ENCODE peak calls at places on chromosome 15, in six cellular contexts. X is sigmoid colon, L is coronary artery, F is psoas muscle, I is cardiac fibroblast, J is fibroblast of villous mesenchyme. D is an unnamed sample.

GRCh38 chr15:59401810-59402569 is 29.3 kb upstream of the MYO1E start:
- DNase-seq in X (no peak), L (no peak), F (no peak), I (no peak), J (no peak), D (no peak)

GRCh38 chr15:74203914-74204431 is 1.4 kb upstream of the STRA6 start:
- DNase-seq in X (no peak), L (peak; percentile 85), F (no peak), I (peak; percentile 26), J (peak; percentile 95), D (peak; percentile 82)

GRCh38 chr15:42149493-42150245 is 6.8 kb downstream of the PLA2G4F start:
- DNase-seq in X (no peak), L (peak; percentile 62), F (no peak), I (no peak), J (no peak), D (no peak)

GRCh38 chr15:70096215-70096974 is 1.3 kb downstream of the TLE3 start:
- DNase-seq in X (peak; percentile 81), L (no peak), F (peak; percentile 65), I (peak; percentile 67), J (peak; percentile 57), D (peak; percentile 55)

GRCh38 chr15:71397377-71397776 is 282.1 kb downstream of the THSD4 start:
- DNase-seq in X (no peak), L (no peak), F (no peak), I (peak; percentile 76), J (peak; percentile 19), D (peak; percentile 73)

GRCh38 chr15:53116169-53116568 is 326.0 kb upstream of the ONECUT1 start:
- DNase-seq in X (no peak), L (no peak), F (no peak), I (no peak), J (no peak), D (no peak)

GRCh38 chr15:76056931-76057330 is 2.9 kb upstream of the TMEM266 start:
- DNase-seq in X (no peak), L (no peak), F (no peak), I (no peak), J (no peak), D (no peak)

GRCh38 chr15:93103823-93104222 is 14.8 kb upstream of the RGMA start:
- DNase-seq in X (no peak), L (no peak), F (no peak), I (no peak), J (no peak), D (no peak)

GRCh38 chr15:20340931-20341661 is 200.5 kb downstream of the GOLGA6L6 start:
- DNase-seq in X (peak; percentile 92), L (peak; percentile 97), F (peak; percentile 89), I (no peak), J (peak; percentile 33), D (no peak)

GRCh38 chr15:34721802-34722795 is 32.7 kb downstream of the GJD2 start:
- DNase-seq in X (peak; percentile 63), L (peak; percentile 81), F (peak; percentile 83), I (peak; percentile 41), J (peak; percentile 45), D (peak; percentile 31)

GRCh38 chr15:61697796-61698195 is 362.5 kb downstream of the VPS13C start:
- DNase-seq in X (no peak), L (no peak), F (no peak), I (no peak), J (no peak), D (no peak)

GRCh38 chr15:61700803-61701202 is 359.4 kb downstream of the VPS13C start:
- DNase-seq in X (no peak), L (no peak), F (no peak), I (no peak), J (no peak), D (no peak)

GRCh38 chr15:61701455-61701854 is 358.8 kb downstream of the VPS13C start:
- DNase-seq in X (no peak), L (no peak), F (no peak), I (no peak), J (no peak), D (no peak)

GRCh38 chr15:61702224-61703120 is 357.8 kb downstream of the VPS13C start:
- DNase-seq in X (no peak), L (no peak), F (peak; percentile 85), I (no peak), J (no peak), D (no peak)
- TF ChIP-seq CTCF in X (no peak), L (no peak), F (no peak), I (no peak), J (no peak), D (no peak)

GRCh38 chr15:31367021-31367729 is 40.5 kb downstream of the KLF13 start:
- DNase-seq in X (no peak), L (no peak), F (peak; percentile 70), I (no peak), J (no peak), D (no peak)

GRCh38 chr15:31365032-31365654 is 38.5 kb downstream of the KLF13 start:
- DNase-seq in X (no peak), L (no peak), F (peak; percentile 47), I (no peak), J (no peak), D (peak; percentile 41)

GRCh38 chr15:31367730-31368344 is 41.2 kb downstream of the KLF13 start:
- DNase-seq in X (no peak), L (no peak), F (peak; percentile 62), I (no peak), J (no peak), D (no peak)

GRCh38 chr15:31365655-31366127 is 39.1 kb downstream of the KLF13 start:
- DNase-seq in X (peak; percentile 99), L (peak; percentile 99), F (peak; percentile 98), I (peak; percentile 93), J (peak; percentile 97), D (peak; percentile 95)

GRCh38 chr15:31366169-31366734 is 39.6 kb downstream of the KLF13 start:
- DNase-seq in X (peak; percentile 87), L (no peak), F (peak; percentile 84), I (peak; percentile 44), J (peak; percentile 65), D (peak; percentile 40)
- H3K4me3 ChIP-seq in X (peak overlapping the region; percentile 40), L (peak overlapping the region; percentile 69), F (peak overlapping the region; percentile 59), I (peak overlapping the region; percentile 21), J (peak overlapping the region; percentile 43), D (peak overlapping the region; percentile 21)

GRCh38 chr15:51801391-51801835 is 28.0 kb upstream of the TMOD3 start:
- DNase-seq in X (no peak), L (no peak), F (peak; percentile 52), I (peak; percentile 44), J (peak; percentile 11), D (peak; percentile 65)
- TF ChIP-seq CTCF in X (no peak), L (no peak), F (peak; percentile 40), I (peak; percentile 72), J (peak; percentile 70), D (peak; percentile 88)

GRCh38 chr15:98547741-98548166 is 100.6 kb upstream of the IGF1R start:
- DNase-seq in X (peak; percentile 78), L (no peak), F (peak; percentile 79), I (no peak), J (peak; percentile 3), D (peak; percentile 28)
- H3K4me3 ChIP-seq in X (peak overlapping the region; percentile 57), L (peak overlapping the region; percentile 74), F (peak overlapping the region; percentile 74), I (peak overlapping the region; percentile 51), J (peak overlapping the region; percentile 62), D (peak overlapping the region; percentile 56)

DNA sequence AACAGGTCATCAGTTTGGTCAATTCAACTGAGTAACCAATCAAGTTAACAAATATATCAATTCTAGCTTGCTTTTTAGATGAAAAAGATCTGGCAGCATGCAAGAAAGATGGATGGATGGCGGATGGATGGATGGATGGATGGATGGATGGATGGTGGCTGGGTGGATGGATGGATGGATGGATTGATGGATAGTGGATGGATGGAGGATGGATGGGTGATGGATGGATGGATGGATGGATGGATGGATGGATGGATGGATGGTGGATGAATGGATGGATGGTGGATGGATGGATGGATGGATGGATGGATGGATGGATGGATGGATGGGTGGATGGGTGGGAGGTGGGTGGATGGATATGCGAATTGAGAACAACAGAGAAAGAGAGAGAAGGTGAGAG is 303.7 kb upstream of the IGF1R start:
- DNase-seq in X (no peak), L (no peak), F (no peak), I (no peak), J (no peak), D (no peak)
- TF ChIP-seq CTCF in X (no peak), L (no peak), F (no peak), I (no peak), J (no peak), D (no peak)

GRCh38 chr15:65177901-65178300 is 7.2 kb downstream of the CLPX start:
- DNase-seq in X (no peak), L (no peak), F (no peak), I (peak; percentile 24), J (no peak), D (no peak)

GRCh38 chr15:65174491-65174890 is 10.7 kb downstream of the CLPX start:
- DNase-seq in X (no peak), L (no peak), F (no peak), I (no peak), J (no peak), D (no peak)

GRCh38 chr15:65175511-65175910 is 9.6 kb downstream of the CLPX start:
- DNase-seq in X (no peak), L (no peak), F (no peak), I (no peak), J (no peak), D (no peak)

GRCh38 chr15:65171428-65171827 is 13.7 kb downstream of the CLPX start:
- DNase-seq in X (no peak), L (no peak), F (no peak), I (no peak), J (no peak), D (no peak)

DNA sequence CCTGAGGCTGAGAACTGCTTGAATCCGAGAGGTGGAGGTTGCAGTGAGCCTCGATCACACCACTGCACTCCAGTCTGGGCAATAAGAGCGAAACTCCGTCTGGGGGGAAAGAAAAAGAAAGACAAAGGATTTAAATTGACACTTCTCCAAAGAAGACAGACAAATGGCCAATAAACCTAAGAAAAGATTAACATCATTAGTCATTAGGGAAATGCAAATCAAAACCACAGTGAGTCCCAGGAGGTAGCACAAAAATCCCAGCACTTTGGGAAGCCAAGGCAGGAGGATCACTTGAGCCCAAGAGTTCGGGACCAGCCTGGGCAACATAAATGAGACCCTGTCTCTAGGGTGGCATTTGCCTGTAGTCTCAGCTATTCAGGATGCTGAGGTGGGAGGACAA is 12.6 kb downstream of the CLPX start:
- DNase-seq in X (no peak), L (no peak), F (no peak), I (no peak), J (no peak), D (no peak)
- H3K4me3 ChIP-seq in X (no peak overlapping the region), L (no peak overlapping the region), F (no peak overlapping the region), I (no peak overlapping the region), J (no peak overlapping the region), D (no peak overlapping the region)